ENCODE peak calls at places on chromosomes 13 and 19, in eight cellular contexts. H is IMR-90, I is RWPE1, U is fibroblast of pulmonary artery, Q is ovary, R is GM12878, L is tibial nerve, J is AG04450. S is an unnamed sample.

GRCh38 chr13:77760893-77761292 is 63.4 kb downstream of the SLAIN1 start:
- DNase-seq in H (no peak), I (peak), U (no peak), Q (no peak), R (no peak), L (no peak), J (no peak), S (no peak)

GRCh38 chr13:102825921-102826706 is 19.7 kb upstream of the ERCC5 start:
- DNase-seq in H (peak), I (peak), U (peak), Q (no peak), R (no peak), L (no peak), J (peak), S (peak)

GRCh38 chr19:6126335-6126974 is 9.0 kb upstream of the ACSBG2 start:
- DNase-seq in H (peak), I (peak), U (peak), Q (no peak), R (peak), L (no peak), J (peak), S (no peak)

GRCh38 chr13:109036091-109036490 is 406.7 kb downstream of the MYO16 start:
- DNase-seq in H (no peak), I (no peak), U (no peak), Q (no peak), R (no peak), L (no peak), J (no peak), S (no peak)

GRCh38 chr13:41547253-41548000 is 90.1 kb downstream of the RGCC start:
- DNase-seq in H (no peak), I (no peak), U (peak), Q (no peak), R (no peak), L (peak), J (no peak), S (no peak)

GRCh38 chr13:19863323-19864017 is at the start of gene ZMYM5:
- DNase-seq in H (peak), I (peak), U (peak), Q (peak), R (peak), L (peak), J (peak), S (peak)

GRCh38 chr19:10565028-10565566 is 713 bp downstream of the KRI1 start:
- DNase-seq in H (peak), I (peak), U (peak), Q (peak), R (no peak), L (no peak), J (no peak), S (no peak)

GRCh38 chr13:25874907-25875306 is 176.9 kb downstream of the SHISA2 start:
- DNase-seq in H (no peak), I (no peak), U (no peak), Q (no peak), R (no peak), L (no peak), J (no peak), S (no peak)

GRCh38 chr19:39514840-39515550 is at the start of gene SELENOV:
- DNase-seq in H (no peak), I (no peak), U (no peak), Q (peak), R (no peak), L (no peak), J (no peak), S (no peak)

GRCh38 chr13:30394798-30395191 is 27.5 kb upstream of the UBE2L5 start:
- DNase-seq in H (peak), I (no peak), U (no peak), Q (no peak), R (peak), L (no peak), J (no peak), S (no peak)

GRCh38 chr13:90360785-90361184 is 986.7 kb upstream of the MIR17HG start:
- DNase-seq in H (no peak), I (no peak), U (no peak), Q (no peak), R (no peak), L (no peak), J (no peak), S (no peak)

GRCh38 chr19:3336680-3337523 is 29.5 kb upstream of the NFIC start:
- DNase-seq in H (peak), I (no peak), U (peak), Q (peak), R (no peak), L (peak), J (peak), S (no peak)

GRCh38 chr13:83449666-83450395 is 432.4 kb downstream of the SLITRK1 start:
- DNase-seq in H (peak), I (peak), U (peak), Q (no peak), R (no peak), L (no peak), J (peak), S (peak)

GRCh38 chr13:80339578-80339840 is 1.4 kb downstream of the SPRY2 start:
- DNase-seq in H (no peak), I (peak), U (peak), Q (no peak), R (no peak), L (no peak), J (no peak), S (no peak)

GRCh38 chr19:19337120-19337519 is 16.5 kb downstream of the MAU2 start:
- DNase-seq in H (no peak), I (no peak), U (no peak), Q (no peak), R (no peak), L (no peak), J (no peak), S (no peak)

GRCh38 chr19:5850743-5851293 is 431 bp downstream of the FUT3 start:
- DNase-seq in H (peak), I (peak), U (peak), Q (peak), R (no peak), L (no peak), J (no peak), S (peak)

GRCh38 chr13:48833412-48833811 is 142.3 kb upstream of the FNDC3A start:
- DNase-seq in H (no peak), I (no peak), U (no peak), Q (no peak), R (no peak), L (no peak), J (no peak), S (no peak)

GRCh38 chr13:113656015-113656588 is 1.9 kb downstream of the ATP4B start:
- DNase-seq in H (no peak), I (no peak), U (no peak), Q (no peak), R (no peak), L (peak), J (no peak), S (no peak)

GRCh38 chr13:60974296-60974695 is 441.4 kb downstream of the PCDH20 start:
- DNase-seq in H (no peak), I (no peak), U (no peak), Q (no peak), R (no peak), L (no peak), J (no peak), S (no peak)

GRCh38 chr19:45881082-45881908 is 4.6 kb downstream of the IRF2BP1 start:
- DNase-seq in H (no peak), I (no peak), U (no peak), Q (no peak), R (no peak), L (no peak), J (no peak), S (no peak)

GRCh38 chr13:46143239-46143701 is 38.4 kb upstream of the CPB2 start:
- DNase-seq in H (no peak), I (no peak), U (no peak), Q (no peak), R (no peak), L (no peak), J (no peak), S (no peak)

GRCh38 chr13:40315416-40316064 is 350.9 kb downstream of the FOXO1 start:
- DNase-seq in H (no peak), I (peak), U (peak), Q (peak), R (no peak), L (no peak), J (no peak), S (no peak)

GRCh38 chr13:77751513-77752456 is 54.3 kb downstream of the SLAIN1 start:
- DNase-seq in H (peak), I (peak), U (peak), Q (no peak), R (peak), L (no peak), J (peak), S (peak)

GRCh38 chr19:46392837-46393236 is 20.5 kb downstream of the CCDC8 start:
- DNase-seq in H (no peak), I (no peak), U (no peak), Q (no peak), R (no peak), L (no peak), J (no peak), S (no peak)

GRCh38 chr13:41019027-41019487 is at the start of gene ELF1:
- DNase-seq in H (peak), I (peak), U (peak), Q (peak), R (peak), L (no peak), J (no peak), S (no peak)

GRCh38 chr13:101449971-101450748 is 2.3 kb upstream of the ITGBL1 start:
- DNase-seq in H (peak), I (peak), U (peak), Q (no peak), R (no peak), L (no peak), J (peak), S (peak)

GRCh38 chr13:40480915-40481525 is 185.4 kb downstream of the FOXO1 start:
- DNase-seq in H (no peak), I (no peak), U (no peak), Q (no peak), R (no peak), L (no peak), J (no peak), S (no peak)

GRCh38 chr13:44591316-44591715 is 15.2 kb upstream of the TSC22D1 start:
- DNase-seq in H (no peak), I (no peak), U (no peak), Q (no peak), R (no peak), L (no peak), J (no peak), S (no peak)

GRCh38 chr13:105139380-105140285 is 1395.8 kb downstream of the EFNB2 start:
- DNase-seq in H (peak), I (no peak), U (peak), Q (no peak), R (peak), L (no peak), J (no peak), S (no peak)

GRCh38 chr13:40503026-40503425 is 163.4 kb downstream of the FOXO1 start:
- DNase-seq in H (no peak), I (no peak), U (no peak), Q (no peak), R (no peak), L (no peak), J (no peak), S (no peak)

GRCh38 chr19:11243798-11244169 is 4.4 kb downstream of the ANGPTL8 start:
- DNase-seq in H (no peak), I (no peak), U (no peak), Q (no peak), R (no peak), L (no peak), J (no peak), S (no peak)

GRCh38 chr13:46736568-46736967 is 60.4 kb downstream of the ESD start:
- DNase-seq in H (no peak), I (no peak), U (no peak), Q (no peak), R (no peak), L (no peak), J (no peak), S (no peak)

GRCh38 chr13:113048766-113049165 is 56.8 kb upstream of the F7 start:
- DNase-seq in H (no peak), I (no peak), U (no peak), Q (no peak), R (no peak), L (no peak), J (no peak), S (no peak)

GRCh38 chr19:17078038-17078919 is 2.7 kb downstream of the MYO9B start:
- DNase-seq in H (no peak), I (no peak), U (no peak), Q (no peak), R (no peak), L (no peak), J (no peak), S (no peak)

GRCh38 chr19:17078920-17079709 is 3.5 kb downstream of the MYO9B start:
- DNase-seq in H (peak), I (no peak), U (peak), Q (no peak), R (no peak), L (no peak), J (no peak), S (no peak)

GRCh38 chr19:17080441-17080803 is 4.8 kb downstream of the MYO9B start:
- DNase-seq in H (no peak), I (no peak), U (no peak), Q (no peak), R (no peak), L (no peak), J (no peak), S (no peak)

GRCh38 chr19:17081672-17082630 is 6.4 kb downstream of the MYO9B start:
- DNase-seq in H (no peak), I (no peak), U (no peak), Q (no peak), R (no peak), L (no peak), J (no peak), S (no peak)

DNA sequence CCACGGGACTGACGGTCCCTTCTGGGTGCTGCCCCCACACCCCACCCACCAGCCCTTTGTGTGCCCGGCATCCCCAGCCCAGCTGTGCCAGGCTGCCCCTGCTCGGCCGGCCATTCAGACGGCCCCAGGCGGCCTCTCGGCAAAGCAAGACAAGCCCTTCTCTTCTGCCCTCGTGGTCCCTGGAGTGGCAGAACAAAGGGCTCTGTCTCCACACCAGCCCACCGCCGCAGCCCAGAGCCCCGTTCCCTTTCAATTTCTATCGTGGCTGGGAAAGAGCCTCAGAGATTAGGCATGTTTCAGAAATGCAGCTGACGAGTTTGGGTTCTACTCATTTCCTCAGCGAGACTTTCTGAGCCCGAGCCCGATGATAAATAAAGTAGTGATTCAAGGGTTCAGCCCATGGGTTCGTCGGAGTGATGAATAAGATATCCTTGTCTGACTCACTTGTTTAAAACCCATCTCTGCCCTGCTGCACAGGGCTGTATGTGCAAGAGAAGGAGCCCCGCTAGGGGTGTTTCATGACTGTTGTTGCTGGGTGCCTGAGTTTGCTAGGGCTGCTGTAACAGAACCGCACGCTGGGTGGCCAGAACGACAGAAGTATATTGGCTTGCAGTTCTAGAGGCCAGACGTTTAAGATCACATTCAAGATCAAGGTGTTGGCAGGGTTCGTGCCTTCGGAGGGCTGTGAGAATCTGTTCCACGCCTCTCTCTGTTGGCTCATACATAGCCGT is 4.3 kb downstream of the MYO9B start:
- DNase-seq in H (peak), I (peak), U (peak), Q (peak), R (peak), L (peak), J (peak), S (peak)
- TF ChIP-seq CTCF in H (peak), I (peak), U (peak), Q (no peak), R (peak), L (peak), J (peak), S (peak)

DNA sequence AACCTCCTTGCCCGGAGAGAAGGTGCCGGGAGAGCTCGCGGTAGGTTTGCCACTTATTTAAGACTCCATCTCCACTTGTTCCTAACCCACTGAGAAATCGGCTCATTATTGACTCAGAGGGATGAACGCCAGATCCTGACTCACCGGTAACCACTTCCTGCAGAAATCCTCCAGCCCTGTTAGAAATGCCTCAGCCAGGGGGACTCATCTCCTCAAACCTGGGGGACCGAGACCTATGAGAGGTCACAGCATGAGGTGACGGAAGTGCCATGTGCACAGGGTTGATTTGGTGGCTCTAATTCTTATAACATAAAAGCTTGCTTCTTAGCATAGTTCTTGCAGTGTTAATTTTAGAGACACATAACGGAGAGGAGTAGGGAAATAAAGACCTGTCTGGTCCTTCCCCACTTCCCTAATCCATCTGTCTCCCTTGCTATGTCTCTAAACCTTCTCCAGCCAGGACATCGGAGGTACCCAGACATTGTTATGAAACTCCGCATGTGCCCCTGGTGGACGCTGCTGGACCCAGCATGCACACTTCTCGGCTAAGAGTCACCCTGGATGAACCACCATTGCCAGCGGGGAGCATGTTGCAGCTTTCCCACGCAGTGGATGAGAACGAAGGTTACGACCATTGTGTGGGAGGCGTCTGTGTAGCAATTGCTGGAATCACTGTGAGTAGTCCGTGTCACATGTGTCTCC is 158.9 kb downstream of the EFNB2 start:
- DNase-seq in H (peak), I (peak), U (peak), Q (no peak), R (no peak), L (no peak), J (peak), S (no peak)
- TF ChIP-seq CTCF in H (no peak), I (no peak), U (peak), Q (no peak), R (no peak), L (no peak), J (peak), S (no peak)

DNA sequence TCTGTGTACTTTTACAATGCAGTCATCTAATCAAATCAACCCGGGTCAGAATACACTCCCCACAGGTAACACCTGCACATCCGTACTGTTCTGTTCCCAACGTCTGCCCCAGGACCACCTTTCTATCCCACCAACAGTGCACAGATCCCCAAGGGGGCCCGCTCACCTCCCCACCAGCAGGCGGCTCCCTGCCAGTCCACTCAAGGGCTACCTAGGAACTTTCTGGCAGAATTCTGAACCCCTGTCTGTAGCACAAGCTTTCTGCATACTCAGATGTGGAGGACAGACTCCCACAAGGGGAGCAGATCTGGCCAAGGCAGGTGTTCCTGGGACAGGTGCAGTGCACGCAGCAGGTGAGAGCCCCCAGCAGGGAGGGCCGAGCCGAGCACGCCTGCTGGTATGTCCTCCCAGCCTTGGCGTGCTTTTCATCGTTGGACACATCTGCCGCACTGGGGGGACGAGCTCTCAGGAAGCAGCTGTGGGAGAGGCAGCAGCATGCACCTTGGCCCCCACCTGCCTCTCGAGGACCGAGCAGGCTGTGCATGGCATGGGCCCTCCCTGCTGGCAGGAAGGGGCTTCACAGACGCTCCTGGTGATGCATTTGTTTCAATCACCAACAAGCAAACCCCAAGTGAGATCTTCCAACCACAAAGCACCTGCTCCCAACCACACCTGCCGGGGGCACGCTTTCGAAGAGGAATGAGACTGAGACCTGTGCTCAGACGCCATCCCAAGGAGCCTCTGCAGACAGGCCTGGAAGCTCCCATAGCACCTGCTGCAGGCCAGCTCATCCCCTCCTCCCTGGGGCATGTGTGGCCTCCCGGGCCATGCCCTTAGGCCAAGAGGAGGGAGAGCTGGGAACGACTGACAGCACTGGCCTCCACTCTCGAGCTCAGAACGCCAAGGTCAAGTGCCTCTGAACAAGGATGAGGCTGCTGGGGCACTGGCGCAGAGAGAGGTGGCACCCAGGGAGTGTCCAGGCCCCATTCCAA is 35.9 kb downstream of the RAB20 start:
- DNase-seq in H (no peak), I (no peak), U (no peak), Q (no peak), R (peak), L (no peak), J (no peak), S (no peak)
- TF ChIP-seq CTCF in H (no peak), I (no peak), U (no peak), Q (no peak), R (peak), L (no peak), J (no peak), S (no peak)

DNA sequence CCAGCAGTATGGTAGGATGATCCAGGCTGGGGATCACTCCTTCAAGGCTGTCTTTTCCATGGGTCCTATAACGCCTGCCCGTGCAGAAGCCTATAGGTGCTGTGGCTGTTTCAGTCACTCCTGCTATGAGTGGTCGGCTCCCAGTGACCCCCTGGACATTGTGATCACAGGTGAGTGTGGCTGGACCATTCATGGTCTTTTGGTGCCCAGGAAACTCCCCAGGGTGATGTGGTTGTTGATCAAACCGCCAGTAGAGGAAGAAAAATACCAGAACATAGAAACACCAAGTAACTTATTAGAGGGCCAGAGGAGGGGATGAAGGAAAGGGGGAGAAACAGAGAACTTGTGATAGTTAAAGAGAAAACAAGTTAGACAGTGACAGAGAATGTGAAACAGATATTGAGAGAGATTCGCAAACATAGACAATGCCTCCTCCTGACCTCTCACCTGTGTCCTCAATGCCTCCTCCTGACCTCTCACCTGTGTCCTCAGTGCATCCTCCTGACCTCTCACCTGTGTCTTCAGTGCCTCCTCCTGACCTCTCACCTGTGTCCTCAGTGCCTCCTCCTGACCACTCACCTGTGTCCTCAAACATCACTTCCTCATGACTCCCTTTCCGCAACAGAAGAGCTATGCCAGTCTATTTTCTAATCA is 19.4 kb downstream of the LAIR2 start:
- DNase-seq in H (no peak), I (no peak), U (no peak), Q (no peak), R (no peak), L (no peak), J (no peak), S (no peak)
- TF ChIP-seq CTCF in H (no peak), I (no peak), U (no peak), Q (no peak), R (no peak), L (no peak), J (no peak), S (no peak)